ENCODE peak calls at places on chromosomes 7 and 10, in five cellular contexts. A, I, E, D and L are unnamed samples.

GRCh38 chr7:158275711-158276413 is 311.8 kb downstream of the PTPRN2 start:
- DNase-seq in E (no peak), I (no peak), D (peak; percentile 21), A (no peak), L (no peak)

GRCh38 chr7:111985802-111986201 is 220.4 kb downstream of the DOCK4 start:
- DNase-seq in E (no peak), D (no peak), A (no peak), I (no peak), L (no peak)

GRCh38 chr7:50397320-50397970 is 52.7 kb downstream of the FIGNL1 start:
- DNase-seq in D (no peak), I (no peak), E (no peak), A (no peak), L (no peak)

GRCh38 chr10:123241391-123242141 is 87.4 kb downstream of the BUB3 start:
- DNase-seq in D (no peak), I (no peak), E (peak; percentile 4), A (no peak), L (no peak)

GRCh38 chr7:139876622-139877283 is 47.7 kb downstream of the TBXAS1 start:
- DNase-seq in E (no peak), I (no peak), D (no peak), A (no peak), L (no peak)

GRCh38 chr7:136530831-136531230 is 337.6 kb upstream of the CHRM2 start:
- DNase-seq in A (no peak), D (no peak), E (no peak), I (no peak), L (no peak)

GRCh38 chr10:30728786-30729185 is 99.2 kb upstream of the LYZL2 start:
- DNase-seq in I (no peak), D (no peak), E (no peak), A (no peak), L (no peak)

GRCh38 chr7:27172388-27172774 is 1.7 kb downstream of the HOXA10 start:
- DNase-seq in I (no peak), D (peak; percentile 56), E (peak; percentile 69), A (no peak), L (no peak)

GRCh38 chr10:66822801-66823200 is 103.0 kb upstream of the LRRTM3 start:
- DNase-seq in E (no peak), A (no peak), I (no peak), D (no peak), L (no peak)

GRCh38 chr10:26249681-26250080 is 33.1 kb downstream of the GAD2 start:
- DNase-seq in A (no peak), D (no peak), I (no peak), E (no peak), L (no peak)

GRCh38 chr10:72089618-72090017 is 1.3 kb upstream of the SPOCK2 start:
- DNase-seq in A (no peak), D (no peak), E (no peak), I (no peak), L (no peak)

GRCh38 chr7:130367836-130368235 is 12.5 kb upstream of the CPA1 start:
- DNase-seq in I (no peak), E (no peak), D (no peak), A (no peak), L (no peak)

GRCh38 chr10:19929466-19930140 is 113.4 kb downstream of the PLXDC2 start:
- DNase-seq in I (no peak), A (no peak), D (no peak), E (peak; percentile 61), L (no peak)

GRCh38 chr7:128174391-128174790 is 66.7 kb upstream of the LEP start:
- DNase-seq in A (no peak), E (no peak), I (no peak), D (no peak), L (no peak)

GRCh38 chr10:7561216-7561893 is 105.4 kb downstream of the ITIH5 start:
- DNase-seq in I (no peak), A (no peak), E (no peak), D (no peak), L (no peak)

GRCh38 chr10:89167915-89168314 is 39.2 kb downstream of the CH25H start:
- DNase-seq in A (peak; percentile 6), D (no peak), I (no peak), E (no peak), L (no peak)

GRCh38 chr7:155455132-155455693 is 2.7 kb upstream of the EN2 start:
- DNase-seq in D (peak; percentile 34), A (no peak), E (no peak), I (no peak), L (no peak)

GRCh38 chr10:73742454-73742734 is 1.8 kb upstream of the SEC24C start:
- DNase-seq in I (no peak), E (no peak), A (no peak), D (no peak), L (no peak)

GRCh38 chr7:5597772-5598171 is 174.1 kb upstream of the TNRC18 start:
- DNase-seq in D (no peak), A (no peak), I (no peak), E (no peak), L (peak; percentile 29)

GRCh38 chr7:5598261-5598761 is 174.7 kb upstream of the TNRC18 start:
- DNase-seq in E (peak; percentile 12), A (peak; percentile 44), I (no peak), D (peak; percentile 43), L (peak; percentile 39)

GRCh38 chr7:5599543-5600200 is 176.0 kb upstream of the TNRC18 start:
- DNase-seq in I (no peak), E (no peak), A (no peak), D (no peak), L (no peak)

GRCh38 chr7:5596896-5597246 is 173.2 kb upstream of the TNRC18 start:
- DNase-seq in E (no peak), I (no peak), A (no peak), D (no peak), L (no peak)

GRCh38 chr7:5598769-5599371 is 175.2 kb upstream of the TNRC18 start:
- DNase-seq in E (no peak), A (peak; percentile 61), D (peak; percentile 52), I (no peak), L (peak; percentile 82)
- TF ChIP-seq POLR2A in E (no peak), A (no peak), D (no peak), I (no peak), L (no peak)

DNA sequence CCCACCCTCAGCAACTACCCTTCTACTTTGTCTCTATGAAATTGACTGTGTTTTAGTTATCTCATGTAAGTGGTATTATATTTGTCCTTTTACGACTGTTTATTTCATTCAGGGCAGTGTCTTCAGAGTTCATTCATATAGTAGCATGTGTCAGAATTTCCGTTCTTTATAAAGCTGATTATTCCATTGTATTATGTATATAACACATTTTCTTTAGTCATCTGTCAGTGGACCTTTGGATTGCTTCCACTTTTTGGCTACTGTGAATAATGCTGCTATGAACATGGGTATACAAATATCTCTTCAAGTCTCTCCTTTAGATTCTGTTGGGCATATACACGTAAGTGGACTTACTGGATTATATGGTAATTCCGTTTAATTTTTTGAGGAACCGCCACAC is 14.5 kb downstream of the SLF2 start:
- DNase-seq in E (peak; percentile 46), A (no peak), I (no peak), D (no peak), L (no peak)
- TF ChIP-seq POLR2A in E (no peak), A (no peak), I (no peak), D (no peak), L (no peak)

DNA sequence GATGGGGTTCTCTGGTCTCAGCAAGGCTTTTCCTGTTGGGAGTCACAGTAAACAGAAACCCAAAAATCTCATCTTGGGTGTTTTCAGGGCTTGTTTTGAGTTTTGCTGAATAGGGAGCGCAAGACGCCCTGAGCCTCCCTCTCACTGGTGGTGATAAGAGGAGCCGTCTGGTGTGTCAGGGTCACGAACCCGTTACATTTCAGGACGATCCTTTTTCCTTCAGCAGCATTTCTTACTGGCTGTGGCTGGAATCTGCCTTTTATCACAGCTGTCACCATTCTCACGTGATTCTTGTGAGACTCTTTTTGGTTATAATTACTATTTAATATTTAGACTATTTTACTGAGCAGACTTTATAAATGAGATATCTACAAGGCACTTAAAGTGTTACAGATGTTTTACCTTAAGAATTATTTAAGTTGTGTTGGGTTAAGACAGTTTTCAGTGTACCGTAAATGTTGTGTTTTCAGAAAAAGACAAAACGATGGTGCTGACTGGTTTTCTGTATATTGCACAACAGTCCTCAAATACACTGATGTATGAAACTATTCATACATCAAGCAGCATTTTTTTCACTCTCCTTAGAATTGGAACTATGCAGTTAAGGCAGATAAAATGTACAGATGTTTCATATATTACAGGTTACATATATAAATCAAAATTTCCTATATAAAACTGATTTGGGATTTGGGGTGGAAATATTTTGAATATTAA is 2.2 kb upstream of the GET4 start:
- DNase-seq in D (no peak), E (no peak), I (no peak), A (no peak), L (peak; percentile 68)
- TF ChIP-seq POLR2A in D (no peak), E (no peak), I (no peak), A (no peak), L (no peak)

GRCh38 chr7:105877736-105878135 is 1.3 kb upstream of the ATXN7L1 start:
- DNase-seq in E (no peak), D (no peak), I (no peak), A (no peak), L (no peak)

GRCh38 chr7:105875505-105875904 is 894 bp downstream of the ATXN7L1 start:
- DNase-seq in I (no peak), A (no peak), E (no peak), D (no peak), L (no peak)

GRCh38 chr7:105874055-105874454 is 2.3 kb downstream of the ATXN7L1 start:
- DNase-seq in A (no peak), E (no peak), D (no peak), I (no peak), L (no peak)

GRCh38 chr7:105876964-105877601 is 684 bp upstream of the ATXN7L1 start:
- DNase-seq in A (peak; percentile 68), D (peak; percentile 87), E (peak; percentile 52), I (peak; percentile 4), L (no peak)

GRCh38 chr7:105876091-105876963 is at the start of gene ATXN7L1:
- DNase-seq in E (peak; percentile 98), D (peak; percentile 97), I (peak; percentile 95), A (peak; percentile 96), L (peak; percentile 96)
- TF ChIP-seq POLR2A in E (peak; percentile 86), D (peak; percentile 76), I (peak; percentile 86), A (peak; percentile 86), L (peak; percentile 75)